ENCODE peak calls at places on chromosomes 7 and 10, in four cellular contexts. A is HCT116; O is tibial nerve; G is CD8-positive, alpha-beta memory T cell. K is an unnamed sample.

GRCh38 chr7:130814753-130815152 is 80.7 kb upstream of the KLF14 start:
- DNase-seq in A (peak; percentile 26), O (peak; percentile 57), G (no peak), K (no peak)

GRCh38 chr10:105950410-105950809 is 1214.1 kb downstream of the SORCS1 start:
- DNase-seq in A (no peak), O (peak; percentile 47), G (no peak), K (peak; percentile 1)

GRCh38 chr10:100516847-100517246 is 2.8 kb downstream of the SEC31B start:
- DNase-seq in O (no peak), A (no peak), G (no peak), K (no peak)

GRCh38 chr7:105205592-105206211 is 183.0 kb downstream of the SRPK2 start:
- DNase-seq in O (no peak), G (no peak), A (no peak), K (no peak)

GRCh38 chr10:87646920-87647319 is 12.8 kb upstream of the PAPSS2 start:
- DNase-seq in G (no peak), O (no peak), A (no peak), K (no peak)

GRCh38 chr7:41232086-41232485 is 470.8 kb downstream of the INHBA start:
- DNase-seq in G (no peak), O (no peak), A (no peak), K (no peak)

GRCh38 chr10:86598151-86598550 is 56.2 kb upstream of the OPN4 start:
- DNase-seq in O (no peak), A (no peak), G (no peak), K (no peak)

GRCh38 chr10:121661451-121661851 is 63.2 kb upstream of the FGFR2 start:
- DNase-seq in O (no peak), G (no peak), A (no peak), K (no peak)

GRCh38 chr10:70651661-70652060 is 20.6 kb upstream of the ADAMTS14 start:
- DNase-seq in O (no peak), G (no peak), A (no peak), K (no peak)

GRCh38 chr10:3364768-3365480 is 192.3 kb upstream of the PITRM1 start:
- DNase-seq in G (no peak), O (no peak), A (no peak), K (no peak)

GRCh38 chr7:134954197-134955082 is 31.9 kb upstream of the AGBL3 start:
- DNase-seq in G (no peak), A (peak; percentile 12), O (no peak), K (no peak)

GRCh38 chr7:91827169-91827568 is 53.3 kb downstream of the MTERF1 start:
- DNase-seq in G (no peak), A (no peak), O (no peak), K (no peak)

GRCh38 chr10:95360122-95360715 is 69.4 kb upstream of the PDLIM1 start:
- DNase-seq in G (no peak), O (no peak), A (no peak), K (peak; percentile 57)

GRCh38 chr10:91006001-91006751 is 85.3 kb upstream of the ANKRD1 start:
- DNase-seq in O (peak; percentile 79), A (peak; percentile 51), G (peak; percentile 40), K (peak; percentile 57)

GRCh38 chr7:1725766-1726630 is 55.9 kb downstream of the ELFN1 start:
- DNase-seq in O (no peak), G (no peak), A (no peak), K (no peak)

GRCh38 chr10:106898441-106898840 is 266.1 kb downstream of the SORCS1 start:
- DNase-seq in G (no peak), O (no peak), A (no peak), K (no peak)

GRCh38 chr7:113404245-113404644 is 285.9 kb upstream of the SMIM30 start:
- DNase-seq in A (peak; percentile 29), G (no peak), O (no peak), K (no peak)

DNA sequence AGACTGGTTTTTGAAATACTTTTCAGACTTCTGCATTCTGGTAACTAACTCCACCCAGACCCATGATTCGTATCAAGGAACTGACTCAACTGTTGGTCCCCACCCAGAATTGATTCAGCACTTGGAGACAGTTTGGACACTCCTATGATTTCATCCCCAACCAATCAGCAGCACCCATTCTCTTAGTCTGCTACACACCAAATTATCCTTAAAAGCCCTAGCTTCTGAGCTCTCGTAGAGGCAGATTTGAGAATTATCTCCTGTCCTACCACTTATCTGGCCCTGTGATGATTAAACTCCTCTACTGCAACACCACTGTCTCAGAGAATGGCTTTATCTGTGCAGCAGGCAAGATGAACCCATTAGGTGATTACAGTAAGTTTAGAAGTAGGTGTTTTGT is 7.7 kb upstream of the GSTO1 start:
- DNase-seq in O (no peak), G (no peak), A (no peak), K (no peak)
- H3K36me3 ChIP-seq in O (no peaks in the 10 kb centered on the region), G (no peaks in the 10 kb centered on the region), A (no peaks in the 10 kb centered on the region), K (no peaks in the 10 kb centered on the region)

GRCh38 chr7:36438211-36438610 is 48.5 kb downstream of the ANLN start:
- DNase-seq in G (no peak), A (no peak), O (no peak), K (no peak)
- H3K36me3 ChIP-seq in G (no peaks in the 10 kb centered on the region), A (peaks cover 29% of the 10 kb centered on the region), O (no peaks in the 10 kb centered on the region), K (peaks cover 92% of the 10 kb centered on the region)

GRCh38 chr7:26195182-26195581 is 5.4 kb downstream of the HNRNPA2B1 start:
- DNase-seq in A (no peak), O (no peak), G (no peak), K (no peak)
- H3K36me3 ChIP-seq in A (peaks cover 83% of the 10 kb centered on the region), O (no peaks in the 10 kb centered on the region), G (peaks cover 83% of the 10 kb centered on the region), K (peaks cover 100% of the 10 kb centered on the region)

DNA sequence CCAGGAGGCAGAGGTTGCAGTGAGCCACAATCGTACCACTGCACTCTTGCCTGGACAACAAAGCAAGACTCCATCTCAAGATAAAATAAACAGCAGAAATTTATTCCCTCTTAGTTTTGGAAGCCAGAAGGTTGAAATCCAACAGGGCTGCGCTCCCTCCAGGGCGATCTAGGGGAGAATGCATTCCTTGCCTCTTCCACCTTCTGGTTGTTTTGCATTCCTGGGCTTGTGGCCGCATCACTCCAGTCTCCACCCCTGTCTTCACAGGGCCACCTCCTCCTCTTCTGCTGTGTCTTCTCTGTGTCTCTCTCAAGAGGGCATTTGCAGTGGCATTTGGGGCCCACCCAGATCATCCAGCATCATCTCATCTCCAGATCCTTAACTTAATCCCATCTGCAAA is 36.2 kb downstream of the LIMK1 start:
- DNase-seq in A (no peak), G (no peak), O (no peak), K (no peak)
- H3K36me3 ChIP-seq in A (peaks cover 8% of the 10 kb centered on the region), G (no peaks in the 10 kb centered on the region), O (no peaks in the 10 kb centered on the region), K (peaks cover 34% of the 10 kb centered on the region)

GRCh38 chr10:11933837-11934236 is 108.8 kb downstream of the UPF2 start:
- DNase-seq in G (no peak), O (no peak), A (no peak), K (no peak)
- H3K36me3 ChIP-seq in G (peaks cover 38% of the 10 kb centered on the region), O (no peaks in the 10 kb centered on the region), A (peaks cover 28% of the 10 kb centered on the region), K (peaks cover 37% of the 10 kb centered on the region)

DNA sequence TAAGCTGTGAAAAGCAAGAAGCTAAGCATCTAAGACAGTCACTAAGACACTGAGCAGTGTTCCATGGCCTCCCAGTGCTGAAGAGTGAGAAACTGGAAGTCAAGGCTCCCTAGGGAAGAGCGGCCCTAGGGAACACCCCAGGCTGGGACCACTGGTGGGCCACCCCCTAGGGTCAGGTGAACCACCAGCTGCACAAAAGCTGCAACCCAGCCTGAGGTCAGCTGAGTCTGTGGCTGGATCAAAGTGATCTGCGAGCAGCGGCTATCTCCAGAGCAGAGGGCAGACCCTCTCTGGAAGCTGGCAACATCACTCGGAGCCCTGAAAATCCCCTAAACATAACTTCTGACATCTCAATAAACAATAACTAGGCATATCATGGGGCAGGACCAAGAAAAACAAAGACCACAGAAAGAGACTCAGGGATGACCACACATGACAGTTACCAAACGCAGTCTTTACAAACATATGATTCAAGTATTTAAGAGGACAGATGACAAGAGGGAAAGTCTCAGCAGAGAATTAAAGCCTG is 125.8 kb downstream of the DLG5 start:
- DNase-seq in A (no peak), G (no peak), O (no peak), K (no peak)
- H3K36me3 ChIP-seq in A (peaks cover 2% of the 10 kb centered on the region), G (no peaks in the 10 kb centered on the region), O (no peaks in the 10 kb centered on the region), K (peaks cover 69% of the 10 kb centered on the region)

GRCh38 chr7:128845987-128846386 is 15.8 kb downstream of the FLNC start:
- DNase-seq in G (no peak), O (no peak), A (no peak), K (no peak)
- H3K36me3 ChIP-seq in G (no peaks in the 10 kb centered on the region), O (no peaks in the 10 kb centered on the region), A (peaks cover 2% of the 10 kb centered on the region), K (peaks cover 94% of the 10 kb centered on the region)

K was measured in SJSA1.